ENCODE peak calls at places on chromosomes 3 and 15, in eight cellular contexts. P is HFFc6, O is Panc1, H is B cell, Y is kidney epithelial cell, Q is HFF-Myc, D is omental fat pad, E is GM10248. G is an unnamed sample.

GRCh38 chr3:30477149-30477921 is 129.1 kb upstream of the TGFBR2 start:
- DNase-seq in P (no peak), O (no peak), H (no peak), Y (no peak), Q (no peak), D (no peak), E (no peak), G (no peak)

GRCh38 chr3:183385698-183386590 is 42.5 kb downstream of the MCF2L2 start:
- DNase-seq in P (peak), O (peak), H (peak), Y (peak), Q (peak), D (no peak), E (peak), G (no peak)

GRCh38 chr3:140724856-140725812 is 47.3 kb downstream of the TRIM42 start:
- DNase-seq in P (no peak), O (no peak), H (no peak), Y (no peak), Q (no peak), D (no peak), E (peak), G (no peak)

GRCh38 chr3:47588587-47588986 is 9.9 kb upstream of the CSPG5 start:
- DNase-seq in P (no peak), O (no peak), H (no peak), Y (no peak), Q (no peak), D (no peak), E (no peak), G (no peak)

GRCh38 chr3:67635257-67635656 is 19.2 kb downstream of the SUCLG2 start:
- DNase-seq in P (peak), O (peak), H (no peak), Y (no peak), Q (peak), D (no peak), E (no peak), G (no peak)

GRCh38 chr3:197376020-197376419 is 77.6 kb upstream of the DLG1 start:
- DNase-seq in P (no peak), O (no peak), H (no peak), Y (no peak), Q (no peak), D (no peak), E (no peak), G (no peak)

GRCh38 chr15:51103330-51103729 is 8.6 kb upstream of the TNFAIP8L3 start:
- DNase-seq in P (peak), O (no peak), H (no peak), Y (no peak), Q (peak), D (no peak), E (no peak), G (no peak)

GRCh38 chr3:48623851-48624547 is 2.4 kb upstream of the TMEM89 start:
- DNase-seq in P (no peak), O (no peak), H (no peak), Y (no peak), Q (no peak), D (no peak), E (no peak), G (no peak)

GRCh38 chr3:44576661-44577060 is 8.1 kb upstream of the ZNF660 start:
- DNase-seq in P (no peak), O (no peak), H (no peak), Y (no peak), Q (no peak), D (no peak), E (no peak), G (no peak)

GRCh38 chr15:31905054-31905453 is 125.3 kb upstream of the CHRNA7 start:
- DNase-seq in P (no peak), O (no peak), H (no peak), Y (no peak), Q (no peak), D (no peak), E (no peak), G (no peak)

GRCh38 chr3:177893321-177893720 is 642.9 kb upstream of the KCNMB2 start:
- DNase-seq in P (no peak), O (no peak), H (no peak), Y (no peak), Q (no peak), D (no peak), E (no peak), G (no peak)

GRCh38 chr3:139198929-139199328 is 144.9 kb upstream of the MRPS22 start:
- DNase-seq in P (peak), O (no peak), H (no peak), Y (no peak), Q (no peak), D (no peak), E (no peak), G (no peak)

GRCh38 chr3:50542177-50543034 is 25.1 kb downstream of the C3orf18 start:
- DNase-seq in P (peak), O (peak), H (peak), Y (no peak), Q (no peak), D (peak), E (peak), G (no peak)

GRCh38 chr15:44468713-44469385 is 41.4 kb downstream of the CTDSPL2 start:
- DNase-seq in P (peak), O (peak), H (no peak), Y (no peak), Q (peak), D (no peak), E (no peak), G (no peak)

DNA sequence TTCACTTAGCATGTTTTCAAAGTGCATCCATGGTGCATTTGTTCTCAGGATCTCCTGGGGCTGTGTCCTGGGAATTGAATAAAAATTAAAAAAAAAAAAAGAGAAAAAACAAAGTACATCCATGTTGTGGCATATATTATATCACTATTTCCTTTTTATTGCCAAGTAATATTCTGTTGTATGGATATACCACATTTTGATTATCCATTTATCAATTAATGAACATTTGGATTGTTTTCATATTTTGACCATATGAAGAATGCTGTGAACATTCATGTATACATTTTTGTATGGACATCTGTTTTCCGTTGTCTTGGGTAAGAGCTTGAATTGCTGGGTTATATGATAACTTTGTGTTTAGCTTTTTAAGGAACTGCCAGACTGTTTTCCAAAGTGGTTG is 44.5 kb downstream of the CTDSPL2 start:
- DNase-seq in P (no peak), O (no peak), H (no peak), Y (no peak), Q (no peak), D (no peak), E (no peak), G (no peak)
- TF ChIP-seq CTCF in P (no peak), O (no peak), H (no peak), Y (no peak), Q (no peak), D (no peak), E (no peak), G (no peak)

GRCh38 chr15:72182673-72183072 is 14.9 kb downstream of the GRAMD2A start:
- DNase-seq in P (no peak), O (no peak), H (no peak), Y (no peak), Q (no peak), D (no peak), E (no peak), G (no peak)

GRCh38 chr15:72180771-72181324 is 16.7 kb downstream of the GRAMD2A start:
- DNase-seq in P (no peak), O (no peak), H (no peak), Y (no peak), Q (no peak), D (no peak), E (no peak), G (no peak)

GRCh38 chr15:72182244-72182643 is 15.3 kb downstream of the GRAMD2A start:
- DNase-seq in P (no peak), O (no peak), H (no peak), Y (no peak), Q (no peak), D (no peak), E (no peak), G (no peak)

GRCh38 chr15:72178976-72179585 is 18.5 kb downstream of the GRAMD2A start:
- DNase-seq in P (no peak), O (no peak), H (no peak), Y (no peak), Q (no peak), D (no peak), E (no peak), G (no peak)

GRCh38 chr15:72179950-72180581 is 17.5 kb downstream of the GRAMD2A start:
- DNase-seq in P (no peak), O (no peak), H (no peak), Y (no peak), Q (no peak), D (no peak), E (no peak), G (no peak)
- TF ChIP-seq CTCF in P (no peak), O (no peak), H (no peak), Y (no peak), Q (no peak), D (no peak), E (no peak), G (no peak)

DNA sequence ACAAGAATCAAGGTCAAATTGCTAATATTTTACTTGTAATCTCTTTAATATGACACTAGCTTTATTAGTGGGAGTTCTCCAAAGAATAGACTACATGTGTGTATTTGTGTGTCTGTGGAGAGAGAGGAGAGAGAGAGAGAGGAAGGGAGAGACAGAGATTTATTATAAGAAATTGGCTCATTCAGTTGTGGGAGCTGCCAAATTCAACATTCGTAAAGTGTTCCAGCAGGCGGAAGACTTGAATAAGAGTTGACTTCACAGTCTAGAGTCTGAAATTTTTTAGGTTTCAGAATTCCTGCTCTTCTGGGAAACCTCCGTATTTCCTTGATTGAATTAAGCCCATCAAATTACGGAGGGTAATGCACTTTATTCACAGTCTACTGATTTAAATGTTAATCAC is 4.7 kb upstream of the CLDN1 start:
- DNase-seq in P (no peak), O (no peak), H (no peak), Y (no peak), Q (no peak), D (no peak), E (no peak), G (no peak)
- TF ChIP-seq CTCF in P (no peak), O (no peak), H (no peak), Y (no peak), Q (no peak), D (no peak), E (no peak), G (peak)

GRCh38 chr15:25189551-25189950 is 234.8 kb downstream of the SNRPN start:
- DNase-seq in P (no peak), O (no peak), H (no peak), Y (no peak), Q (no peak), D (no peak), E (no peak), G (no peak)
- TF ChIP-seq CTCF in P (no peak), O (no peak), H (no peak), Y (no peak), Q (no peak), D (no peak), E (no peak), G (no peak)

DNA sequence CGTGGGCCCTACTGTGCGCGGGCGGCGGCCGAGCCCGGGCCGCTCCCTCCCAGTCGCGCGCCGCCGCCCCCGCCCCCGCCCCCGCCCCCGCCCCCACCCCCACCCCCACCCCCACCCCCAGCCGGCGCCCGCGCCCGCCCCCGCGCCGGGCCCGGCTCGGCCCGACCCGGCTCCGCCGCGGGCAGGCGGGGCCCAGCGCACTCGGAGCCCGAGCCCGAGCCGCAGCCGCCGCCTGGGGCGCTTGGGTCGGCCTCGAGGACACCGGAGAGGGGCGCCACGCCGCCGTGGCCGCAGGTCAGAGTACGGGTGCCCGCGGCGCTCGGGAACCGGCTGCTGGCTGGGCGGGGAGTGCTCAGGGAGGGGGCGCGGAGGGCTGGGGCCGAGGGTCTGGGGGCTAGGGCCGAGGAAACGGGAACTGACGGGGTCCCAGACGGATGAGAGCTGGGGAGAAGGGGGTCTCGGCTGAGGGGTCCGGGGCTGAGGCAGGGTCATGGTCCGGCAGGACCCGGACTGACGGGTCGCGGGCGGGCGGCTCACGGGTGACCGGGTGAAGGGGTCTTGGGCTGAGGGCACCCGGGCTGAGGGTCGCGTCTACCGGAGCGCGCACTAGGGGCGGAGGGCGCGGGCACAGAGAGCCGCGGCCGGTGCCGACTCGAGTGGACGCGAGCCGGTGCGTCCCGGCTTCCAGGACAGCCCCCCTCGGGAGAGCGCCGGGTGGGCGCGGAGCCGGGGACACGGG is 974 bp upstream of the PPARG start:
- DNase-seq in P (no peak), O (no peak), H (peak), Y (no peak), Q (no peak), D (no peak), E (peak), G (no peak)
- TF ChIP-seq CTCF in P (no peak), O (peak), H (no peak), Y (no peak), Q (no peak), D (no peak), E (peak), G (no peak)

GRCh38 chr3:189109145-189109544 is 62.6 kb upstream of the TPRG1 start:
- DNase-seq in P (no peak), O (no peak), H (no peak), Y (no peak), Q (no peak), D (no peak), E (no peak), G (no peak)
- TF ChIP-seq CTCF in P (no peak), O (no peak), H (no peak), Y (no peak), Q (no peak), D (no peak), E (no peak), G (no peak)

DNA sequence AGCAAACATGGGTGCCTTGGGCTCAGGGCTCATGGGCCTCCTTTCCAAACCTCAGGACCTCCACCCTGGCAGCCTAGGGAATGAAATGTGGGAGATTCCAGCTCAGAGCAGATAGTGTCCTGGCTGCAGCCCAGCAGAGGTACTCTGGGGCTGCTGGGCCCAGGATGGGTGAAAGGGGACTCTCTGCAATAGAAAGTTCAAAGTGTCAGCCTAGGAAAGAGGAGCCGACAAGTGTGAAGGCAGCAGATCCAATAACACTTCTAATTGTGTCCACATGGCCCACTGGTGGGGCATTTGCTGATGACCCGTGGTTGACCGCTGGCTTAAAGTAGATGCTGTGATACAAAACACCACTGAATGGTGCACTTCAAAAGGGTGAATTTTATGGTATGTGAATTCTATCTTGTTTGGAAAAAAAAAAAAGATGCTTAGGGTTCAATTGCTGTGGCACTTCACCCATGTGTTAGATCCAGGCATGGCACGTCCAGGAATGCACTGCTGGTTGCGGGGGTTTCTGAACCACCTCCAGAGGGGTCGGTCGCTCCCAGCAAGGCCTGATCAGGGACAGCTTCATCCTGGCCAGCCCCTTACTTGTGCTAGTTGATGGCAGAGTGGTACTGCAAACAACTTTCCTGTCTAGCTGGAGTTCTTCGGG is 20.9 kb downstream of the AMOTL2 start:
- DNase-seq in P (peak), O (no peak), H (no peak), Y (no peak), Q (no peak), D (no peak), E (no peak), G (peak)
- TF ChIP-seq CTCF in P (no peak), O (no peak), H (no peak), Y (no peak), Q (no peak), D (no peak), E (no peak), G (no peak)

DNA sequence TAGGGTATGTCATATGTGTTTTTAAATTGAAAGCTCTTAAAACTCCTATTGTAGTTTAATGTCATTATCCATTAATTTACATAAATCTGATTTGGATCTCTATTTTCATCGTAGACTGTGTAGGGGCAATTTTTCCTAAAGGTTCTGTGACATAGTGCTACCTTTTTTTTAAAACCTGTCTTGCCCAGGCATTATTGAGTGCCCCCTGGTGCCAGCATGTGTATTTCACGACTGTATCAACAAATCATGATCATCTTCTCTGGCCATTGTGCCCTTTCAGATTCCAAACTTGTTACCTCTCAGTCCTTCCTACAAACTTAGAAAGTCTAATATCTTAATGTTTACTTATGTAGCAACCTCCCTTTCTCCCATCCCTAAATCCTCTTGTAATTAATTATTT is 97.2 kb upstream of the FLNB start:
- DNase-seq in P (peak), O (no peak), H (no peak), Y (no peak), Q (no peak), D (no peak), E (no peak), G (no peak)
- TF ChIP-seq CTCF in P (peak), O (peak), H (peak), Y (peak), Q (peak), D (no peak), E (no peak), G (peak)

G was measured in chondrocyte.